ENCODE peak calls at places on chromosomes 11 and 22, in eight cellular contexts. S is adipocyte; W is HAP-1; G is Caco-2; N is neural progenitor cell; U is hepatocyte; K is heart right ventricle; P is CD4-positive, alpha-beta memory T cell. V is an unnamed sample.

GRCh38 chr11:125083312-125084056 is 20.4 kb downstream of the SLC37A2 start:
- DNase-seq in U (no peak), S (no peak), P (no peak), N (no peak), G (no peak), W (no peak), K (no peak), V (no peak)

GRCh38 chr11:13362596-13363109 is 85.1 kb downstream of the BMAL1 start:
- DNase-seq in U (no peak), P (no peak), N (no peak), K (no peak), G (no peak), W (no peak), S (no peak), V (no peak)

GRCh38 chr11:34929794-34930763 is 13.7 kb downstream of the PDHX start:
- DNase-seq in K (no peak), P (no peak), U (peak; percentile 72), G (peak; percentile 93), S (no peak), N (no peak), W (no peak), V (no peak)

GRCh38 chr11:88543902-88544655 is 206.5 kb upstream of the CTSC start:
- DNase-seq in U (peak; percentile 92), G (peak; percentile 91), S (peak; percentile 95), N (peak; percentile 87), K (peak; percentile 78), W (peak; percentile 75), P (peak; percentile 72), V (peak; percentile 61)

GRCh38 chr22:43743131-43743530 is 69.0 kb downstream of the EFCAB6 start:
- DNase-seq in N (peak; percentile 66), P (no peak), S (no peak), G (no peak), U (no peak), K (no peak), W (peak; percentile 25), V (no peak)

GRCh38 chr11:33376331-33377099 is 119.3 kb downstream of the HIPK3 start:
- DNase-seq in G (peak; percentile 22), S (peak; percentile 66), U (peak; percentile 38), P (no peak), N (peak; percentile 66), W (peak; percentile 13), K (no peak), V (no peak)

GRCh38 chr11:58914821-58915543 is 24.3 kb upstream of the GLYATL1 start:
- DNase-seq in S (peak; percentile 4), N (no peak), U (no peak), P (no peak), G (no peak), K (no peak), W (no peak), V (no peak)

GRCh38 chr11:65452806-65453490 is 30.4 kb downstream of the NEAT1 start:
- DNase-seq in U (no peak), K (no peak), N (no peak), S (peak; percentile 91), G (no peak), W (peak; percentile 34), P (no peak), V (no peak)

GRCh38 chr11:67397536-67397935 is 4.1 kb downstream of the PPP1CA start:
- DNase-seq in U (no peak), P (no peak), G (no peak), K (no peak), S (no peak), W (no peak), N (no peak), V (no peak)

GRCh38 chr11:116078101-116078561 is 573.9 kb upstream of the CADM1 start:
- DNase-seq in K (no peak), N (peak; percentile 80), S (no peak), W (no peak), G (no peak), U (peak; percentile 15), P (no peak), V (no peak)

GRCh38 chr11:129143335-129143734 is 48.8 kb downstream of the ARHGAP32 start:
- DNase-seq in S (peak; percentile 99), G (peak; percentile 87), P (no peak), N (no peak), K (peak; percentile 26), W (peak; percentile 53), U (peak; percentile 88), V (no peak)

GRCh38 chr22:35328472-35328885 is 28.8 kb downstream of the TOM1 start:
- DNase-seq in G (no peak), W (no peak), N (no peak), K (no peak), P (no peak), U (peak; percentile 62), S (no peak), V (no peak)

GRCh38 chr11:83008581-83008923 is 63.1 kb downstream of the RAB30 start:
- DNase-seq in U (no peak), P (no peak), K (no peak), N (no peak), S (no peak), W (no peak), G (no peak), V (no peak)

GRCh38 chr22:44535362-44536095 is 37.5 kb upstream of the RTL6 start:
- DNase-seq in K (no peak), N (no peak), P (no peak), W (no peak), U (no peak), G (no peak), S (no peak), V (no peak)

GRCh38 chr11:70732493-70733206 is 334.3 kb downstream of the CTTN start:
- DNase-seq in K (no peak), S (no peak), W (no peak), U (no peak), P (no peak), G (no peak), N (no peak), V (no peak)

GRCh38 chr11:70587095-70587389 is 188.7 kb downstream of the CTTN start:
- DNase-seq in U (no peak), N (no peak), S (no peak), P (no peak), G (no peak), W (no peak), K (no peak), V (no peak)

GRCh38 chr11:11966826-11967668 is 41.4 kb downstream of the DKK3 start:
- DNase-seq in U (peak; percentile 74), N (peak; percentile 88), S (peak; percentile 59), G (peak; percentile 83), K (peak; percentile 74), P (peak; percentile 60), W (peak; percentile 89), V (peak; percentile 45)

GRCh38 chr11:57087966-57088365 is 93.8 kb upstream of the LRRC55 start:
- DNase-seq in N (peak; percentile 34), P (no peak), W (no peak), G (no peak), S (no peak), U (no peak), K (no peak), V (no peak)

GRCh38 chr11:121754603-121755002 is 301.8 kb upstream of the SORL1-AS1 start:
- DNase-seq in S (peak; percentile 58), U (no peak), P (no peak), G (no peak), W (no peak), N (no peak), K (no peak), V (no peak)

GRCh38 chr11:119691020-119691666 is 37.9 kb downstream of the NECTIN1 start:
- DNase-seq in W (no peak), U (no peak), N (peak; percentile 37), S (no peak), P (peak; percentile 32), G (no peak), K (no peak), V (no peak)

GRCh38 chr11:129372609-129373488 is 2.8 kb upstream of the BARX2 start:
- DNase-seq in W (no peak), G (no peak), U (no peak), S (no peak), K (no peak), P (no peak), N (peak; percentile 60), V (no peak)

GRCh38 chr11:125925247-125925740 is 20.6 kb upstream of the VSIG10L2 start:
- DNase-seq in P (no peak), K (no peak), U (peak; percentile 74), S (no peak), W (no peak), N (no peak), G (no peak), V (no peak)

GRCh38 chr11:21402274-21402673 is 732.9 kb downstream of the NELL1 start:
- DNase-seq in N (no peak), W (no peak), S (no peak), P (no peak), K (no peak), U (no peak), G (no peak), V (no peak)

GRCh38 chr22:30159561-30160353 is 79.5 kb downstream of the HORMAD2 start:
- DNase-seq in K (no peak), S (peak; percentile 86), G (peak; percentile 4), W (no peak), P (no peak), N (no peak), U (peak; percentile 73), V (no peak)

DNA sequence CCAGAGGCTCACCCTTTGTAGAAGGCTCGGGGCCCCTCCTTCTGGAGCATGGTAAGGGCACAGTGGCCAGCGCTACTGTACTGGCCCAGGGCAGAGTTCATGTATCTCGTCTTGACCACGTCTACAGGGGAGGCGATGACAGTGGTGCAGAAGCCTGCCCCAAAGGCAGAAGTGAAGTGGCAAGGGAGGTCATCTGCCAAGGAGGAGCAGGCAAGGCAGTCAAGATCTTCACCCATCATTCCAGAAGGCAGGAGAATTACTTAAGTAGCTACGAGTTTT is 7.2 kb downstream of the UCP2 start:
- DNase-seq in G (no peak), P (no peak), S (no peak), W (no peak), N (no peak), U (no peak), K (no peak), V (no peak)
- H3K9me3 ChIP-seq in G (no peaks in the 10 kb centered on the region), P (no peaks in the 10 kb centered on the region), S (no peaks in the 10 kb centered on the region), W (no peaks in the 10 kb centered on the region), N (no peaks in the 10 kb centered on the region), U (no peaks in the 10 kb centered on the region), K (no peaks in the 10 kb centered on the region), V (no peaks in the 10 kb centered on the region)

GRCh38 chr22:48240935-48241230 is 1478.4 kb downstream of the TBC1D22A start:
- DNase-seq in K (no peak), U (no peak), P (no peak), W (no peak), G (no peak), S (no peak), N (no peak), V (no peak)
- H3K9me3 ChIP-seq in K (no peaks in the 10 kb centered on the region), U (no peaks in the 10 kb centered on the region), P (no peaks in the 10 kb centered on the region), W (no peaks in the 10 kb centered on the region), G (no peaks in the 10 kb centered on the region), S (peaks cover 3% of the 10 kb centered on the region), N (no peaks in the 10 kb centered on the region), V (no peaks in the 10 kb centered on the region)

GRCh38 chr22:47465222-47465621 is 702.8 kb downstream of the TBC1D22A start:
- DNase-seq in P (no peak), U (no peak), K (no peak), W (no peak), G (no peak), N (no peak), S (no peak), V (no peak)
- H3K9me3 ChIP-seq in P (no peaks in the 10 kb centered on the region), U (no peaks in the 10 kb centered on the region), K (no peaks in the 10 kb centered on the region), W (no peaks in the 10 kb centered on the region), G (no peaks in the 10 kb centered on the region), N (no peaks in the 10 kb centered on the region), S (peaks cover 21% of the 10 kb centered on the region), V (no peaks in the 10 kb centered on the region)

DNA sequence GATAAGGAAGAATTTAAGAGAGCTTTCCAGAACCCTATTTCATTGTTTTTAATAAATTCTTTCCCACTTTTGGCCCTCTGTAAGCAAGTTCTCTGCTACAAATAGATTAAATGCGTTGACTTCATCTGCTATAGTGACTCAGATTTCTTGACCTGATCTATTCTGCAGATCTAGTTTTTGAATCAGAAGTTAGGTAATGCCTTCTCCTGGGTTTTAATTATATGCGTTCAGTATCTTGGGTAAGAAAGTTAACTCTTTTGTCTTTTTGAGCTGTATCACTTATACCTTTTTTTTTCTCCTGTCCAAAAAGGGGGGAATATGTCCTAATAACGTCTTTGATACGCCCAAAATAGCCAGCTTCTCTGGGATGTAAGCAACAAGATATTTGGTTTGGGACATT is 2.4 kb upstream of the HEPHL1 start:
- DNase-seq in K (no peak), P (no peak), S (no peak), N (no peak), G (no peak), U (no peak), W (no peak), V (no peak)
- H3K9me3 ChIP-seq in K (no peaks in the 10 kb centered on the region), P (no peaks in the 10 kb centered on the region), S (peaks cover 10% of the 10 kb centered on the region), N (no peaks in the 10 kb centered on the region), G (peaks cover 11% of the 10 kb centered on the region), U (no peaks in the 10 kb centered on the region), W (no peaks in the 10 kb centered on the region), V (no peaks in the 10 kb centered on the region)

V was measured in T-helper 17 cell.